ENCODE peak calls at places on chromosomes 12 and 14, in five cellular contexts. V, X, K, J and Y are unnamed samples. For H3K36me3 and H3K27me3, the result is how much of the 10 kb centered on the place peaks cover.

GRCh38 chr12:26001530-26001929 is 43.0 kb downstream of the RASSF8 start:
- DNase-seq in V (no peak), K (no peak), J (no peak), X (no peak), Y (no peak)

GRCh38 chr14:58430156-58430555 is 2.6 kb downstream of the KIAA0586 start:
- DNase-seq in K (peak), J (peak), V (peak), X (no peak), Y (no peak)

GRCh38 chr14:90457191-90457590 is 60.4 kb downstream of the CALM1 start:
- DNase-seq in X (no peak), V (no peak), K (no peak), J (no peak), Y (no peak)

GRCh38 chr12:57276935-57277563 is 26.1 kb upstream of the STAC3 start:
- DNase-seq in K (peak), V (peak), J (peak), X (no peak), Y (peak)

GRCh38 chr12:57881035-57881973 is 34.8 kb upstream of the CTDSP2 start:
- DNase-seq in X (no peak), K (no peak), V (no peak), J (peak), Y (no peak)

GRCh38 chr14:90562652-90563051 is 165.8 kb downstream of the CALM1 start:
- DNase-seq in K (no peak), J (no peak), X (no peak), V (no peak), Y (no peak)

GRCh38 chr12:52180971-52181628 is 10.7 kb downstream of the KRT80 start:
- DNase-seq in V (no peak), J (no peak), K (no peak), X (no peak), Y (no peak)

GRCh38 chr12:124752437-124753229 is 111.0 kb downstream of the SCARB1 start:
- DNase-seq in K (no peak), J (peak), X (no peak), V (peak), Y (no peak)

GRCh38 chr14:92259613-92260357 is 63.2 kb upstream of the SLC24A4 start:
- DNase-seq in K (no peak), X (no peak), J (no peak), V (no peak), Y (no peak)

GRCh38 chr14:34684578-34684977 is 29.8 kb downstream of the CFL2 start:
- DNase-seq in V (peak), K (peak), J (no peak), X (no peak), Y (no peak)

GRCh38 chr12:92814584-92814983 is 111.8 kb downstream of the PLEKHG7 start:
- DNase-seq in X (no peak), J (no peak), K (no peak), V (no peak), Y (no peak)
- H3K36me3 ChIP-seq in X (half or more), J (half or more), K (under half), V (under half), Y (under half)

GRCh38 chr12:132953163-132953425 is 3.0 kb downstream of the ZNF605 start:
- DNase-seq in X (no peak), J (no peak), K (no peak), V (no peak), Y (no peak)
- H3K4me3 ChIP-seq in X (no peak), J (no peak), K (no peak), V (no peak), Y (no peak)

DNA sequence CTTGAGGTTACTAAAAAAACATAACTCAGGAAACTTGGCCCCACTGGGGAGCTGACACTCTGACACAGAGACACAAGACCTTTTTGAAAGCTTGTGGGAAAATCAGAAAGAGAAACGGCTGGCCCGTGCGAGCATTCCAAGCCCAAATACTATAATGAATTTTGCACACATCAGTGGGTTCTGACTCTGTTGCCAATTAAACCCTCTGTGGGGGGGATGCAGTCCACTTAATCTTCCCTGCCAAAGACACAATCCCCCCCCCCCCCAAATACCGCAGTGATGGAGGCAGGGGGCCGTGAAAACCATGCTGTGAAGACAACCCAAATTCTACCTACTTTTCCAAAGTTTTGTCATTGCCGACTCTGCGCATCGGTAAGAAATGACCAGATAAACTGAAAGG is 80.8 kb upstream of the FZD10 start:
- DNase-seq in X (no peak), V (no peak), J (no peak), K (no peak), Y (no peak)
- H3K27me3 ChIP-seq in X (under half), V (under half), J (under half), K (under half), Y (under half)

GRCh38 chr12:53289891-53290290 is 5.5 kb upstream of the PFDN5 start:
- DNase-seq in V (no peak), K (peak), X (no peak), J (no peak), Y (no peak)
- H3K36me3 ChIP-seq in V (under half), K (under half), X (under half), J (under half), Y (under half)

DNA sequence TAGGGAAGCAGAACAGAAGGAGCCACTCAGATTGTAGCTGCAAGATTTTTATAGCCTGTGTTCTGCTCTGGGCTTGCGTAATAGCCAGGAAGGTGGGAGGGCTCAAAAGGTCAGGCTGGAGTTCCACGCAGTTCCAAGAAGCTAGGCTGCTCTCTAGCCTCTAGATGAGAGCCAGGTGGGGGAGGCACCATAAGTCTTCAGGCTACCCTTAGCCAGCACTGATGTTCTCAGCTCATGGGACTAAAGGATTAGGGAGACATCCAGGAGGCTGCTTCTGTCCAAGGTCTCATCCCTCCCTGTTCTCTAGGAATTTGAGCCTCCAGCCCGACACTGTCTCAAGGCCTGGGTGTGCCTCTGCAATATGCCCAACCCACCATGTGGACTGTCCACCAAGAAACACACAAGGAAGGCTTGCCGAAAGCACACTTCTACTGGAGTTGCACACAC is 1.7 kb downstream of the LMBR1L start:
- DNase-seq in J (peak), X (peak), K (peak), V (peak), Y (no peak)
- H3K4me3 ChIP-seq in J (peak), X (peak), K (peak), V (peak), Y (no peak)

DNA sequence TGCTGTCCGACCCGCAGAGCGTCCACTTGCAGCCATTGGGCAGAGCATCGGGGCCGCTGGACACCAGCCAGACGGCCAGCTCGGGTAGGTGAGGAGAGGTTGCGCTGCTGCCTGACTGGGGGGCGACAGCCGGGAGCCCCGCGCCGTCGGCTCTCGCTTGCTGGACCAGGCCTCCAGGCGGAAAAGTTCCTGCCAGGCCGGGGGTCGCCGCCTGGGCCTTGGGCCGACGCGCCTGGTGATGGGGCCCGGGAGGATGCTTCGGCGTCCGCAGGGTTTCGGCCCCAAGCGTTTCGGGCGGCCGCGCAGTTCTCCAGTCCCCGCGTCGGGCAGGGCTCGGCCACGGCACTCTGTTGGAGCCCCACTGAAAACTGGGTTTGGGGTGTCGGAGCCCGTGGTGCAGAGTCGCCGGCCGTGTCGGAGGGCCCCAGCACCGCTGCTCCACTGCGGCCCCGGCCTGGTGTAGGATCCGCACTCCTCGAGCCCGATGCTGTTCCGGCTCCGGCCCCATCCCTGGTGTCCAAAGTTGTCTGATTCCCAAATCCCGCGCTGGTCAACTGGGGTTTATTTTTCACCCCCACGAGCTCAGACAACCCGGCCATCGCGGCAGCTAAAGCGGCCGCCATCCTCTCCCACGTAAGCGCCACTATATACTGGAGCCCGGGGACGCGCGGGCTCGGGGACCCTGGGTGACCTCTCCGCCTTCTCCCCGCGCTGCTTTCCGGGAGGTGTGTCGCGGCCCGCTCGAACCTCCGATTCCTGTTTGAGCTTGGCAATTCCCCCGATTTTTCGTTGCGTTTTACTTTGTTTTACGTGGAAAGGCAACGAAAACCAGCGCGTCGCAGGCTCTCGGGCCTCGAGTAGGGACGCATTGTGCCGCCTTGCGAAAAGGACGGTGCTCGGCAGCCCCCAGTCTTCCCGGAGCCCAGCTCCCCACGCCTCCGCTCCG is 872 bp downstream of the VSX2 start:
- DNase-seq in J (peak), K (peak), X (no peak), V (no peak), Y (peak)
- H3K27me3 ChIP-seq in J (half or more), K (half or more), X (under half), V (half or more), Y (half or more)

GRCh38 chr12:21478756-21479455 is 22.5 kb downstream of the RECQL start:
- DNase-seq in X (no peak), V (no peak), K (no peak), J (no peak), Y (no peak)
- H3K36me3 ChIP-seq in X (half or more), V (under half), K (under half), J (half or more), Y (under half)

GRCh38 chr14:73719791-73720190 is 5.6 kb upstream of the PNMA1 start:
- DNase-seq in X (no peak), J (no peak), V (no peak), K (no peak), Y (peak)

GRCh38 chr14:73719361-73719760 is 5.2 kb upstream of the PNMA1 start:
- DNase-seq in X (no peak), K (no peak), J (no peak), V (no peak), Y (no peak)

GRCh38 chr14:73718742-73719251 is 4.6 kb upstream of the PNMA1 start:
- DNase-seq in K (no peak), X (no peak), J (no peak), V (no peak), Y (peak)

GRCh38 chr14:73717247-73717646 is 3.1 kb upstream of the PNMA1 start:
- DNase-seq in J (peak), X (no peak), K (peak), V (no peak), Y (no peak)

GRCh38 chr14:73717998-73718741 is 4.0 kb upstream of the PNMA1 start:
- DNase-seq in X (no peak), K (peak), J (no peak), V (no peak), Y (peak)
- H3K4me3 ChIP-seq in X (peak), K (no peak), J (no peak), V (no peak), Y (peak)